ENCODE peak calls at places on chromosomes 3 and 15, in ten cellular contexts. U is hepatocyte, G is heart right ventricle, M is H1, J is small intestine, I is MM.1S, D is right cardiac atrium, B is body of pancreas, O is HCT116, P is pancreas. C is an unnamed sample. For H3K4me1, the result is how much of the 10 kb centered on the place peaks cover.

GRCh38 chr15:100812802-100813201 is 66.8 kb upstream of the ALDH1A3 start:
- DNase-seq in U (no peak), G (no peak), M (no peak), J (no peak), I (no peak), D (no peak), B (no peak), O (no peak), P (no peak), C (no peak)

GRCh38 chr3:126111126-126111551 is 27.2 kb upstream of the SLC41A3 start:
- DNase-seq in U (peak), G (no peak), M (peak), J (no peak), I (no peak), D (no peak), B (no peak), O (no peak), P (no peak), C (no peak)

GRCh38 chr15:56918046-56918906 is at the start of gene TCF12:
- DNase-seq in U (peak), G (peak), M (peak), J (peak), I (peak), D (peak), B (peak), O (peak), P (peak), C (peak)

GRCh38 chr3:116399701-116400261 is 45.5 kb downstream of the LSAMP start:
- DNase-seq in U (no peak), G (no peak), M (no peak), J (no peak), I (no peak), D (no peak), B (no peak), O (no peak), P (no peak), C (no peak)

GRCh38 chr15:86018679-86019078 is 61.0 kb upstream of the AGBL1 start:
- DNase-seq in U (no peak), G (no peak), M (no peak), J (no peak), I (no peak), D (no peak), B (no peak), O (no peak), P (no peak), C (no peak)

GRCh38 chr3:69866988-69867720 is 127.9 kb downstream of the MITF start:
- DNase-seq in U (no peak), G (no peak), M (no peak), J (no peak), I (no peak), D (no peak), B (no peak), O (no peak), P (no peak), C (no peak)

GRCh38 chr15:69099976-69100375 is 60.5 kb upstream of the GLCE start:
- DNase-seq in U (no peak), G (no peak), M (no peak), J (no peak), I (no peak), D (no peak), B (no peak), O (no peak), P (no peak), C (no peak)

GRCh38 chr15:58346361-58346760 is 85.4 kb upstream of the LIPC start:
- DNase-seq in U (no peak), G (no peak), M (no peak), J (no peak), I (no peak), D (no peak), B (no peak), O (no peak), P (no peak), C (no peak)

GRCh38 chr15:38275951-38276350 is 23.3 kb downstream of the SPRED1 start:
- DNase-seq in U (no peak), G (no peak), M (no peak), J (no peak), I (no peak), D (no peak), B (no peak), O (no peak), P (no peak), C (no peak)

GRCh38 chr3:114179575-114179974 is 723 bp upstream of the DRD3 start:
- DNase-seq in U (no peak), G (no peak), M (no peak), J (peak), I (no peak), D (no peak), B (peak), O (peak), P (no peak), C (no peak)

GRCh38 chr15:63971427-63971805 is 74.9 kb downstream of the DAPK2 start:
- DNase-seq in U (no peak), G (no peak), M (peak), J (peak), I (peak), D (no peak), B (no peak), O (no peak), P (no peak), C (no peak)

GRCh38 chr3:73419179-73419803 is 205.4 kb downstream of the PDZRN3 start:
- DNase-seq in U (peak), G (no peak), M (no peak), J (no peak), I (no peak), D (no peak), B (no peak), O (no peak), P (no peak), C (no peak)

GRCh38 chr3:42179110-42179725 is 86.8 kb downstream of the CCK start:
- DNase-seq in U (peak), G (no peak), M (peak), J (peak), I (no peak), D (no peak), B (peak), O (peak), P (no peak), C (peak)

GRCh38 chr3:8776406-8776805 is 7.0 kb upstream of the OXTR start:
- DNase-seq in U (no peak), G (no peak), M (peak), J (no peak), I (no peak), D (no peak), B (no peak), O (no peak), P (no peak), C (no peak)

GRCh38 chr3:82939491-82940097 is 1178.1 kb upstream of the GBE1 start:
- DNase-seq in U (no peak), G (no peak), M (no peak), J (no peak), I (no peak), D (no peak), B (no peak), O (no peak), P (peak), C (no peak)

GRCh38 chr3:112519424-112520001 is 20.2 kb upstream of the BTLA start:
- DNase-seq in U (peak), G (no peak), M (no peak), J (peak), I (peak), D (no peak), B (peak), O (peak), P (no peak), C (peak)

GRCh38 chr3:159170436-159171003 is 368.7 kb downstream of the MFSD1 start:
- DNase-seq in U (no peak), G (no peak), M (no peak), J (no peak), I (no peak), D (no peak), B (no peak), O (no peak), P (no peak), C (no peak)

GRCh38 chr3:159172473-159172872 is 370.6 kb downstream of the MFSD1 start:
- DNase-seq in U (no peak), G (no peak), M (no peak), J (no peak), I (no peak), D (no peak), B (no peak), O (no peak), P (no peak), C (no peak)

GRCh38 chr3:159171333-159171732 is 369.5 kb downstream of the MFSD1 start:
- DNase-seq in U (no peak), G (no peak), M (no peak), J (no peak), I (no peak), D (no peak), B (no peak), O (no peak), P (no peak), C (no peak)

GRCh38 chr3:159168788-159169187 is 366.9 kb downstream of the MFSD1 start:
- DNase-seq in U (no peak), G (no peak), M (no peak), J (no peak), I (no peak), D (no peak), B (no peak), O (no peak), P (no peak), C (no peak)

DNA sequence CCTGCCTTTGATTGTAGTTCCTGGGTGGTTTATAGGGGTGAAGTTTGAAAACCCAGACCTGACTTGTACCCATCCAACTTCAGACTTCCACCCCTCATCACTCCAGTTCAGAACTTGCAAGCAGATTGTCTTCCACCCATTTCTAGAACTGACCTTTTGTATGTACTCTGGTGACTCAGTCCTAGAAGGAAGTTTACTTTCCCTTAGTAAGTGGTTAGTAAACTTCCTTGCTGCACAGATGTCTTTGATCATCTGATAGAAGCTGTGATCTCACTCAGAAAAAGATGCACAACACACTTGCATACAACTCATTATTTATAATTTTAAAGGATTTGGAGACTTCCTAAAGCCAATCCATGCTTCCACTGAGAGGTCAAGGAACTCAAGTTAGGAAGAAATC is 368.0 kb downstream of the MFSD1 start:
- DNase-seq in U (no peak), G (no peak), M (no peak), J (no peak), I (peak), D (no peak), B (no peak), O (no peak), P (no peak), C (no peak)
- H3K4me3 ChIP-seq in U (no peak), G (no peak), M (no peak), J (no peak), I (no peak), D (no peak), B (no peak), O (peak), P (no peak), C (no peak)

DNA sequence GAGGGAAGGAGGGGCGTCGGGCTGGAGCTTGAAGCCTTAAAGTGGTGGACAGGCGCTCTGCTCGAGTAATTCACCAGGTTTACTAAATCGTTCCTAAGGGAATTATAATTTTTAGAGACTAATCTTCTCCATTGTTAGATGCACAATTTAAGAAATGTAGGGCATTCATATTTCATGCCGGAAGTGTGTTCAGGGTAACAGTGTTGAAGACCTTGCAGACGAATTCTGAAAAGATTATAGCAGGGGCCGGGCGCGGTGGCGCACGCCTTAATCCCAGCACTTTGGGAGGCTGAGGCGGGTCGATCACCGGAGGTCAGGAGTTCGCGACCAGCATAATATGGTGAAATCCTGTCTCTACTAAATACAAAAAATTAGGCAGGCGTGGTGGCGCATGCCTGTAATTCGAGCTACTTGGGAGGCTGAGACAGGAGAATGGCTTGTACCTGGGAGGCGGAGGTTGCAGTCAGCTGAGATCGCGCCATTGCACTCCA is 365 bp upstream of the GTF2A2 start:
- DNase-seq in U (no peak), G (no peak), M (peak), J (no peak), I (no peak), D (no peak), B (no peak), O (no peak), P (no peak), C (peak)
- H3K27ac ChIP-seq in U (peak), G (no peak), M (no peak), J (peak), I (no peak), D (no peak), B (peak), O (peak), P (peak), C (no peak)

DNA sequence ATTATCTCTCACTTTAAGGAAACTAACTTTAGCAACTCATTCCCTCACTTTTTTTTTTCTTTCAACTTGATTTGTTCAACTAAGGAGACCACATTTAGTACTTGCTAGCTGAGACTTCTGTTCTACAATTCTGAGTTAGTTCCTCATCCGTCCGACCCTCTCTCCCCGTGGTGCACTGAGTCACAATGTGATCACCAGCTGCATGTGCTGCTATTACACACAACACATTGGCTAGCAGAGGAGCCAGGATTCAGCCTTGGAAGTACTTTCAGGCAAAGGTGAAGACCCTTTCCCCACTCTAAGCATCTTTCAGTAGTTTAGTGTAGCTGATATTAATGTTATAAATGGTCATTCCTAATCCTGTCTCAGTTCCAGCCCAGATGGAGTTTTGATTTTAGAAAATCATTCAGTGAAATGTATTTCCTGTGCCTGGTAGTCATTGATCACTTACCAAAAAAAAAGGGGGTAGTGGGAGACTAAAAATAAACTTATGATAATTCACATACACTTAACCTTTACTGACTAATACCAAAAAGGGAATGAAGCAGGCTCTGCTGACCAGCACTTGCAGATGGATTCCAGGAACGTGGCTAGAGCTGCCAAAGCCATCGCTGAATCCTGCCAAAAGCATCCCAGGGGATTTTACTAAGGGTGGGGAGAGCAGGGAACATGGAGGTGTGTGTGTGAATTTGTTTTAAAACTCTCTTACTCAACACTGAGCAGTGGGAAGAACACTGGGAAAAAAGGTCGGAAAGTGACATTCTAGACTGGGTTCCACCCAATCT is 424.8 kb downstream of the LPP start:
- DNase-seq in U (no peak), G (peak), M (no peak), J (no peak), I (no peak), D (peak), B (peak), O (no peak), P (no peak), C (peak)
- H3K4me1 ChIP-seq in U (under half), G (under half), M (under half), J (under half), I (under half), D (under half), B (under half), O (under half), P (under half), C (under half)

GRCh38 chr3:191253089-191253799 is 54.2 kb downstream of the OSTN start:
- DNase-seq in U (no peak), G (no peak), M (no peak), J (no peak), I (peak), D (no peak), B (no peak), O (no peak), P (no peak), C (no peak)
- H3K4me3 ChIP-seq in U (no peak), G (no peak), M (no peak), J (no peak), I (peak), D (no peak), B (no peak), O (no peak), P (no peak), C (no peak)

GRCh38 chr15:78034495-78035191 is 42.9 kb downstream of the TBC1D2B start:
- DNase-seq in U (no peak), G (no peak), M (no peak), J (peak), I (peak), D (no peak), B (peak), O (no peak), P (no peak), C (no peak)
- H3K27ac ChIP-seq in U (peak), G (no peak), M (no peak), J (peak), I (peak), D (peak), B (peak), O (no peak), P (peak), C (peak)

GRCh38 chr15:67172172-67172571 is 82.3 kb downstream of the AAGAB start:
- DNase-seq in U (no peak), G (no peak), M (no peak), J (no peak), I (no peak), D (no peak), B (no peak), O (no peak), P (no peak), C (no peak)

GRCh38 chr15:67170143-67170885 is 84.1 kb downstream of the AAGAB start:
- DNase-seq in U (no peak), G (no peak), M (no peak), J (no peak), I (no peak), D (no peak), B (no peak), O (no peak), P (no peak), C (no peak)

GRCh38 chr15:67173786-67174185 is 80.7 kb downstream of the AAGAB start:
- DNase-seq in U (no peak), G (no peak), M (no peak), J (no peak), I (no peak), D (no peak), B (no peak), O (no peak), P (no peak), C (no peak)

GRCh38 chr15:67173015-67173414 is 81.4 kb downstream of the AAGAB start:
- DNase-seq in U (no peak), G (no peak), M (no peak), J (no peak), I (no peak), D (no peak), B (no peak), O (no peak), P (no peak), C (no peak)

DNA sequence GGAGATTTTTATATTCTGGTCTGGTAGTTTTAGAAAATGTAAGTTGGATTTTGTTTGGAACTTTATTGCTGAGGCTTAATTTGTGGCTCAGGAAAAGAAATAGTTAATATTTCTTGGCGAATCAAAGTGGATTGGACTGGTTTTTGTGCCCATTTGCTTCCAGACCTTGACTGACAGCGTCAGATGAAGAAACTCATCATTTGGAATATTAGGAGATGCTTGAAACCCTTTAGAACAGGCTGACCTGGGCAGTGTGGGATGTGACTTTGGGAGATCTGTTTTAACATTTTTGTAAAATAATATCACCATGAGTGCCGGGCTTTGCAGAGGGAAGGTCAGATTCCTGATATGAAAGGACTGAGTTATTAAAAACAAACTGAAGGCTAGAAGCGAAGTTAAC is 83.0 kb downstream of the AAGAB start:
- DNase-seq in U (no peak), G (no peak), M (no peak), J (no peak), I (no peak), D (no peak), B (no peak), O (no peak), P (no peak), C (no peak)
- H3K4me1 ChIP-seq in U (under half), G (under half), M (under half), J (under half), I (under half), D (under half), B (under half), O (half or more), P (under half), C (under half)

DNA sequence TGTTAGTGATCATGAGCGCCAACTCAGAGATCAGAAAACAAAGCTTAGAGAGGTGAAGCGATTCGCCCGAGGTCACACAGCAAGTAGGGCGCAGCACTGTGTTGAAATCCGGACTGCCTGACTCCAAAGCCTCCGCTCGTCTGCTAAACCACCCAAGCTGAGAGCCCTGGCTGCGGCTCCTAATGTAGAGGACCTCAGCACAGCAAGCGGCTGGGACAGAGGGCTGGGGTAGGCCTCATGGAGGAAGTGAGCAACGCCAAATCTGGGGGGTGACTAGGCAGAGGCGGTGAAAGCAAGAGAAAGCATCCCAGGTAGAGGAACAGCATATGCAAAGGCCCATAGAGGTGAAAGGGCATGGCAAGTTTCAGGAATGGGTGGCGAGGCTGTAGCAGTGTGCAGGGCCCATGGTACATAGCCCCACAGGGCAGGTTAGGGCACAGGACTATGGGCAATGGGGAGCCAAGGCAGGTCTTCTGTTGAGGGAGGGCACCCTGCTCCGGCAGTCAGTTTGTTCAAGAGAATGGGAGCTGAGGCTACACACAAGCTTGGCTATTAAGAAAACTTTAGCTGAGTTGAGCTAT is 795 bp upstream of the CFAP92 start:
- DNase-seq in U (no peak), G (no peak), M (no peak), J (no peak), I (no peak), D (no peak), B (no peak), O (no peak), P (no peak), C (no peak)
- H3K4me3 ChIP-seq in U (no peak), G (peak), M (no peak), J (no peak), I (peak), D (peak), B (no peak), O (no peak), P (no peak), C (no peak)

C was measured in adrenal gland.